ENCODE peak calls at places on chromosomes 3 and 15, in four cellular contexts. H is SK-N-SH, D is HepG2, O is K562. W is an unnamed sample.
A peak's percentile ranks its signal among the peaks of the same experiment; 100 is the strongest.

GRCh38 chr15:89556413-89557262 is 18.6 kb upstream of the TICRR start:
- DNase-seq in H (peak; percentile 70), D (peak; percentile 62), O (peak; percentile 70), W (peak; percentile 63)

GRCh38 chr3:148727242-148727641 is 29.5 kb downstream of the AGTR1 start:
- DNase-seq in H (peak; percentile 66), D (peak; percentile 30), O (no peak), W (peak; percentile 56)

GRCh38 chr3:58414538-58415197 is 19.0 kb downstream of the PDHB start:
- DNase-seq in H (peak; percentile 66), D (peak; percentile 38), O (peak; percentile 30), W (no peak)

GRCh38 chr3:16719426-16719825 is 114.2 kb upstream of the DAZL start:
- DNase-seq in H (no peak), D (no peak), O (no peak), W (no peak)

GRCh38 chr15:47397587-47397986 is 319.7 kb upstream of the SEMA6D start:
- DNase-seq in H (no peak), D (no peak), O (no peak), W (no peak)

GRCh38 chr3:69738291-69738690 is 973 bp upstream of the MITF start:
- DNase-seq in H (no peak), D (no peak), O (no peak), W (no peak)

GRCh38 chr15:65558336-65558735 is 28.1 kb downstream of the HACD3 start:
- DNase-seq in H (no peak), D (no peak), O (no peak), W (no peak)

GRCh38 chr15:92392966-92393286 is 755 bp upstream of the ST8SIA2 start:
- DNase-seq in H (peak; percentile 35), D (no peak), O (no peak), W (no peak)

GRCh38 chr3:135706758-135707375 is 258.7 kb upstream of the PPP2R3A start:
- DNase-seq in H (peak; percentile 20), D (no peak), O (no peak), W (no peak)

GRCh38 chr3:130748981-130749380 is 2.4 kb upstream of the PIK3R4 start:
- DNase-seq in H (no peak), D (no peak), O (no peak), W (no peak)

GRCh38 chr3:149717391-149718056 is 34.8 kb downstream of the COMMD2 start:
- DNase-seq in H (peak; percentile 61), D (peak; percentile 51), O (peak; percentile 45), W (peak; percentile 31)

GRCh38 chr3:146218880-146219866 is 31.7 kb downstream of the PLSCR4 start:
- DNase-seq in H (peak; percentile 24), D (peak; percentile 6), O (peak; percentile 14), W (no peak)

GRCh38 chr15:100809151-100809550 is 70.5 kb upstream of the ALDH1A3 start:
- DNase-seq in H (no peak), D (no peak), O (no peak), W (no peak)

GRCh38 chr3:48784426-48785120 is 63.1 kb downstream of the PRKAR2A start:
- DNase-seq in H (no peak), D (no peak), O (peak; percentile 11), W (no peak)

GRCh38 chr15:75843618-75844610 is 667 bp downstream of the UBE2Q2 start:
- DNase-seq in H (peak; percentile 88), D (peak; percentile 11), O (peak; percentile 79), W (peak; percentile 55)

GRCh38 chr3:63351159-63352007 is 73.3 kb downstream of the SYNPR start:
- DNase-seq in H (peak; percentile 49), D (peak; percentile 51), O (peak; percentile 46), W (no peak)

GRCh38 chr3:122661633-122662032 is 19.0 kb upstream of the PARP14 start:
- DNase-seq in H (no peak), D (no peak), O (no peak), W (no peak)

GRCh38 chr15:88989578-88989977 is 76.4 kb upstream of the MFGE8 start:
- DNase-seq in H (no peak), D (no peak), O (no peak), W (no peak)

GRCh38 chr3:30077746-30078145 is 528.7 kb upstream of the TGFBR2 start:
- DNase-seq in H (no peak), D (no peak), O (no peak), W (no peak)

GRCh38 chr15:75653347-75653913 is 5.7 kb downstream of the SNX33 start:
- DNase-seq in H (no peak), D (no peak), O (no peak), W (no peak)

GRCh38 chr3:42741796-42742195 is 31.3 kb downstream of the CCDC13 start:
- DNase-seq in H (no peak), D (no peak), O (no peak), W (no peak)

GRCh38 chr3:8709801-8710524 is 23.6 kb upstream of the CAV3 start:
- DNase-seq in H (no peak), D (peak; percentile 10), O (no peak), W (no peak)

GRCh38 chr3:21226086-21226485 is 524.9 kb downstream of the ZNF385D start:
- DNase-seq in H (no peak), D (no peak), O (no peak), W (no peak)

GRCh38 chr3:22245122-22245521 is 494.1 kb upstream of the ZNF385D start:
- DNase-seq in H (no peak), D (no peak), O (no peak), W (no peak)

GRCh38 chr15:25563571-25563970 is 124.7 kb upstream of the UBE3A start:
- DNase-seq in H (no peak), D (no peak), O (no peak), W (no peak)

GRCh38 chr3:159922861-159923312 is 65.7 kb upstream of the IL12A start:
- DNase-seq in H (no peak), D (no peak), O (no peak), W (no peak)

GRCh38 chr15:55401786-55402246 is 6.3 kb downstream of the CCPG1 start:
- DNase-seq in H (no peak), D (no peak), O (no peak), W (no peak)
- TF ChIP-seq FOXJ3 in H (no peak), D (no peak), O (no peak), W (no peak)

GRCh38 chr15:64454282-64454681 is 6.1 kb upstream of the ZNF609 start:
- DNase-seq in H (no peak), D (no peak), O (no peak), W (no peak)

GRCh38 chr15:64453689-64454037 is 6.7 kb upstream of the ZNF609 start:
- DNase-seq in H (no peak), D (no peak), O (no peak), W (no peak)

GRCh38 chr15:64455951-64456350 is 4.4 kb upstream of the ZNF609 start:
- DNase-seq in H (no peak), D (no peak), O (no peak), W (no peak)

GRCh38 chr15:64456634-64457108 is 3.7 kb upstream of the ZNF609 start:
- DNase-seq in H (no peak), D (peak; percentile 20), O (no peak), W (no peak)

DNA sequence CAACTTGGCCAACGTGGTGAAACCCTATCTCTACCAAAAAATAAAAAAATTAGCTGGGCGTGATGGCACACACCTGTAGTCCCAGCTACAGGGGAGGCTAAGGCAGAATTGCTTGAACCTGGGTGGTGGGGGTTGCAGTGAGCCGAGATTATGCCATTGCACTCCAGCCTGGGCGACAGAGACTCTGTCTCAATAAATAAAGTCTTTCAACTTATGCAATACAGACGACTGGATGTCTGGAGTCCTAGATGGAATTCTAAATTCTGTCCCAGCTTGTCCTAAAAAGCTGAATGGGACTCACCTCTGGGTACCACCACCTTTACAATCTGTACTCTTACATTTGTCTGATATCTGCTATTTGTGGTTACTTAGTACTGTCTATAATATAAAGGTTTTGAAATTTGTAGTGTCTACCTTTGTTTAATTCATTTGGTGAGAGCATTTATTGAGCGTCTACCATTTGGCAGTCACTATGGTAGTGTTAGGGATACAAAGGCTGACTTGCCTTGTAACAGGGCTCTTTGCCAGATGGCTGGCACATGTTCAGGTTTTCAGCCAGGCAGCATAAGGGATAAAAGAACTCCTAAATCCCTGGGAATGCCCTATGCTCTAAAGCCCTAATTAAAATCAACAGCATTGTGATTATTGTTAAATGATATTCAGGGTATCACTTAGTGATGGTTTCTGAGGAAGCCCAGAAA is 7.2 kb upstream of the ZNF609 start:
- DNase-seq in H (no peak), D (no peak), O (no peak), W (no peak)
- TF ChIP-seq FOXJ3 in H (no peak), D (no peak), O (no peak), W (no peak)

DNA sequence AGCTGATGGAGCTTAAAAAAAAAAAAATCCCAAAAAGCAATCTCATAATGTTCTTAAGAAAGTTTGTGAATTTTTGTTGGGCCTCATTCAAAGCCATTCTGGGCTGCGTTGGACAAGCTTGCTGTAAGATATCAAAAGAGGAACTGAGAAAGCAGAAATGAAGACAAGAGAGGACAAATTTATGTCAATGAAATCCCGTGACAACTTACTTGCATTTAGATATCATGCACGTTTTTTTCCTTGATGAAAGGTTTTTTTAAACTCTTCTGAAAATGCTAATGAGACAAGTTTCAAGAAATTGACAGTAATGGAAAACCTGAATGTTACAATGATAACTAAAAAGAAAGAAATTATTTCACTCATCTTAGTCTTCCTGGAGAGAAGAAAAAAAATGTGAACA is 662.9 kb downstream of the SQOR start:
- DNase-seq in H (no peak), D (no peak), O (no peak), W (no peak)
- TF ChIP-seq FOXJ3 in H (no peak), D (no peak), O (no peak), W (no peak)

DNA sequence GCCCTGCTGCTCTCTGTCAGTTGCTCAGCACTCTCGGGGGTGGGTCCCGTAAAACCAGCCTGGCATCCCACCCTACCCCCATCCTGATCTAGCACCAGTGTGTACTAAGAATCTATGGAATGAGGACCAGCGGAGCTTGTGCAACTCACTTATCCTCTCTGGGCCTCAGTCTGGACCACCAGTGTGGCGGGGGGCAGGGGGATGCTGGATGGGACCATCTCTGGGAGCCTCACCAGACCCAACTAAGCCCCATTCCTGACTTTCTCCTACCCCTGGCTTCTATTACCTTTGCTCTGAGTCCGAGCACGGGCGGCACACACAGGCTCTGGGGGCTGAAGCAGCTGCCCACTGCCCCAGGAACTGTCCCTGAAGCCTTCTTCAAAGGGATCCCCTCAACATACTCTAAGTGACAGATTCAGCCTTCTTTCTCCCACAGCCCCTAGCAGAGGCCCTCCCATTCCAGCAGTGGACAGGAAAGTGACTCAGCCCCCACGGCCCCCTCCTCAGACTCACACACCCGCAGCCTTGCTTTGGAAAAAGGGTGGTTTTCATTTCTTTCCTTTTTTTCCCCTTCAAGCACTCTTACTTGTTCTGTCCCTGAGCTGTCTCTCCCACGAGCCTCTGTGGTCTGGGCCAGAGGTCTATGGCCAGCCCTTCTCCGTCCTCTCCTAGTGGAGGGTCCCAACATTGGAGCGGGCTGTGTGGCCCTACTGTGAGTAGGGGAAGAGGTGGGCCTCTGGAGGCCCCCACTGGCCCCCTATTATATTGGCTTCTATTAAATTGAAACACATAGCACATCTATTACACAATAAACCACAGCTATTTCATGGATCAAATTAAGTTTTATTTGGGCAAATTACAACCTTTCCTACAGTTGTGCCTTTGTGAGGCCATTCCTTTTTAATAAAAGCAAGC is 100.3 kb downstream of the SMAD6 start:
- DNase-seq in H (no peak), D (no peak), O (no peak), W (no peak)
- TF ChIP-seq FOXJ3 in H (no peak), D (no peak), O (no peak), W (no peak)

GRCh38 chr3:43879166-43879565 is 188.4 kb downstream of the ABHD5 start:
- DNase-seq in H (no peak), D (no peak), O (no peak), W (peak; percentile 76)
- TF ChIP-seq FOXJ3 in H (no peak), D (no peak), O (no peak), W (no peak)

GRCh38 chr3:129058441-129059194 is 2.0 kb upstream of the GP9 start:
- DNase-seq in H (no peak), D (no peak), O (no peak), W (no peak)
- TF ChIP-seq FOXJ3 in H (no peak), D (no peak), O (no peak), W (no peak)

GRCh38 chr3:81336470-81336869 is 425.0 kb downstream of the GBE1 start:
- DNase-seq in H (no peak), D (no peak), O (no peak), W (no peak)

GRCh38 chr3:81339040-81339845 is 422.2 kb downstream of the GBE1 start:
- DNase-seq in H (peak; percentile 42), D (peak; percentile 12), O (peak; percentile 6), W (no peak)
- TF ChIP-seq FOXJ3 in H (no peak), D (no peak), O (no peak), W (no peak)